ENCODE peak calls at places on chromosomes 6 and 20, in ten cellular contexts. F is astrocyte of the spinal cord, H is sigmoid colon, X is colonic mucosa, Z is T-cell, D is HCT116, Y is NCI-H774, T is HEK293T, P is smooth muscle cell of the brain vasculature, R is activated gamma-delta T cell treated with Interleukin-2 at 50 U/mL for 16 hours. S is an unnamed sample.

GRCh38 chr6:158926429-158926828 is 73.6 kb downstream of the RSPH3 start:
- DNase-seq in F (peak), H (no peak), X (no peak), Z (no peak), D (no peak), Y (no peak), T (no peak), P (no peak), R (no peak), S (peak)

GRCh38 chr6:34858681-34859080 is 29.2 kb downstream of the TAF11 start:
- DNase-seq in F (no peak), H (no peak), X (no peak), Z (no peak), D (no peak), Y (no peak), T (no peak), P (no peak), R (no peak), S (peak)

GRCh38 chr6:131937703-131938631 is 13.2 kb downstream of the CCN2 start:
- DNase-seq in F (peak), H (no peak), X (no peak), Z (no peak), D (no peak), Y (no peak), T (no peak), P (peak), R (no peak), S (peak)

GRCh38 chr6:166626177-166627038 is 643 bp downstream of the RPS6KA2 start:
- DNase-seq in F (peak), H (no peak), X (peak), Z (peak), D (no peak), Y (peak), T (peak), P (no peak), R (peak), S (no peak)

GRCh38 chr20:7285918-7286556 is 518.6 kb downstream of the BMP2 start:
- DNase-seq in F (peak), H (peak), X (peak), Z (no peak), D (peak), Y (peak), T (peak), P (peak), R (no peak), S (peak)

GRCh38 chr6:109579361-109579760 is 96.3 kb upstream of the ZBTB24 start:
- DNase-seq in F (no peak), H (no peak), X (no peak), Z (no peak), D (no peak), Y (no peak), T (no peak), P (no peak), R (no peak), S (no peak)

GRCh38 chr6:35392773-35393672 is 50.7 kb downstream of the PPARD start:
- DNase-seq in F (no peak), H (no peak), X (no peak), Z (no peak), D (no peak), Y (no peak), T (no peak), P (no peak), R (no peak), S (peak)

GRCh38 chr6:156231353-156231752 is 545.8 kb upstream of the ARID1B start:
- DNase-seq in F (no peak), H (no peak), X (no peak), Z (no peak), D (no peak), Y (no peak), T (no peak), P (no peak), R (no peak), S (no peak)

GRCh38 chr20:62395311-62396242 is 8.7 kb downstream of the RPS21 start:
- DNase-seq in F (no peak), H (no peak), X (no peak), Z (no peak), D (no peak), Y (no peak), T (no peak), P (no peak), R (no peak), S (no peak)

GRCh38 chr20:37941332-37941731 is 38.4 kb downstream of the VSTM2L start:
- DNase-seq in F (no peak), H (no peak), X (no peak), Z (no peak), D (no peak), Y (no peak), T (peak), P (no peak), R (no peak), S (peak)

GRCh38 chr20:63568170-63568981 is 5.7 kb downstream of the HELZ2 start:
- DNase-seq in F (no peak), H (no peak), X (no peak), Z (no peak), D (no peak), Y (no peak), T (no peak), P (no peak), R (no peak), S (no peak)

GRCh38 chr6:158047120-158047518 is 65.5 kb downstream of the SYNJ2 start:
- DNase-seq in F (peak), H (no peak), X (no peak), Z (peak), D (no peak), Y (no peak), T (no peak), P (no peak), R (peak), S (no peak)

GRCh38 chr6:45566882-45567281 is 189.1 kb upstream of the SUPT3H start:
- DNase-seq in F (peak), H (no peak), X (no peak), Z (no peak), D (peak), Y (no peak), T (no peak), P (no peak), R (no peak), S (peak)

GRCh38 chr6:31007694-31008093 is 2.6 kb upstream of the MUC22 start:
- DNase-seq in F (peak), H (no peak), X (no peak), Z (no peak), D (no peak), Y (no peak), T (no peak), P (no peak), R (no peak), S (no peak)

GRCh38 chr20:6416371-6416770 is 293.5 kb upstream of the FERMT1 start:
- DNase-seq in F (no peak), H (no peak), X (no peak), Z (no peak), D (no peak), Y (no peak), T (no peak), P (no peak), R (no peak), S (no peak)

GRCh38 chr6:30725713-30726505 is 5.8 kb downstream of the TUBB start:
- DNase-seq in F (peak), H (no peak), X (no peak), Z (no peak), D (no peak), Y (no peak), T (no peak), P (no peak), R (no peak), S (no peak)

GRCh38 chr20:38258545-38259223 is 1.9 kb downstream of the KIAA1755 start:
- DNase-seq in F (no peak), H (no peak), X (no peak), Z (no peak), D (no peak), Y (no peak), T (no peak), P (no peak), R (no peak), S (no peak)

GRCh38 chr6:127939442-127940066 is 38.7 kb upstream of the THEMIS start:
- DNase-seq in F (peak), H (no peak), X (no peak), Z (no peak), D (no peak), Y (no peak), T (no peak), P (peak), R (no peak), S (no peak)

GRCh38 chr6:51398064-51398740 is 579.5 kb downstream of the TFAP2B start:
- DNase-seq in F (no peak), H (no peak), X (no peak), Z (no peak), D (no peak), Y (peak), T (no peak), P (no peak), R (no peak), S (no peak)

GRCh38 chr20:49276201-49276894 is 1.5 kb downstream of the ZNFX1 start:
- DNase-seq in F (peak), H (no peak), X (no peak), Z (no peak), D (no peak), Y (peak), T (no peak), P (no peak), R (peak), S (no peak)

S was measured in HepG2.